ENCODE peak calls at places on chromosomes 11 and 22, in ten cellular contexts. G, N, I, H, R, K, C, S, L and A are unnamed samples.

GRCh38 chr11:4054643-4055042 is 40.0 kb upstream of the RRM1 start:
- DNase-seq in G (no peak), N (no peak), I (no peak), H (no peak), R (peak; percentile 40), K (no peak), C (no peak), S (no peak), L (no peak), A (no peak)

GRCh38 chr11:74257934-74258553 is 53.4 kb downstream of the P4HA3 start:
- DNase-seq in G (no peak), N (peak; percentile 26), I (no peak), H (peak; percentile 49), R (no peak), K (peak; percentile 89), C (no peak), S (peak; percentile 55), L (peak; percentile 58), A (no peak)

GRCh38 chr11:119093951-119094815 is 7.5 kb downstream of the DPAGT1 start:
- DNase-seq in G (no peak), N (peak; percentile 39), I (no peak), H (peak; percentile 18), R (peak; percentile 49), K (peak; percentile 48), C (peak; percentile 67), S (no peak), L (peak; percentile 49), A (no peak)

GRCh38 chr11:26762089-26762488 is 40.2 kb upstream of the SLC5A12 start:
- DNase-seq in G (no peak), N (no peak), I (no peak), H (no peak), R (no peak), K (no peak), C (no peak), S (no peak), L (no peak), A (no peak)

GRCh38 chr22:23180301-23180892 is at the start of gene BCR:
- DNase-seq in G (peak; percentile 95), N (peak; percentile 79), I (peak; percentile 10), H (peak; percentile 17), R (peak; percentile 74), K (peak; percentile 75), C (peak; percentile 79), S (peak; percentile 83), L (peak; percentile 82), A (peak; percentile 56)

GRCh38 chr11:59792507-59792906 is 18.1 kb downstream of the MRPL16 start:
- DNase-seq in G (no peak), N (no peak), I (no peak), H (no peak), R (no peak), K (no peak), C (no peak), S (no peak), L (no peak), A (no peak)

GRCh38 chr11:11969380-11970215 is 38.8 kb downstream of the DKK3 start:
- DNase-seq in G (no peak), N (no peak), I (no peak), H (no peak), R (no peak), K (no peak), C (no peak), S (peak; percentile 46), L (no peak), A (no peak)

GRCh38 chr11:91199866-91200265 is 977.0 kb upstream of the CHORDC1 start:
- DNase-seq in G (no peak), N (no peak), I (no peak), H (peak; percentile 75), R (no peak), K (peak; percentile 84), C (no peak), S (no peak), L (no peak), A (no peak)

GRCh38 chr11:11117730-11118129 is 235.3 kb downstream of the CSNK2A3 start:
- DNase-seq in G (no peak), N (no peak), I (no peak), H (no peak), R (no peak), K (no peak), C (no peak), S (no peak), L (no peak), A (no peak)

GRCh38 chr11:32081129-32081641 is 9.7 kb upstream of the RCN1 start:
- DNase-seq in G (no peak), N (no peak), I (no peak), H (peak; percentile 40), R (no peak), K (peak; percentile 41), C (peak; percentile 70), S (peak; percentile 18), L (no peak), A (no peak)

GRCh38 chr22:32123657-32124056 is 35.4 kb downstream of the C22orf42 start:
- DNase-seq in G (no peak), N (no peak), I (no peak), H (no peak), R (peak; percentile 49), K (no peak), C (no peak), S (no peak), L (no peak), A (no peak)
- TF ChIP-seq CTCF in G (no peak), N (no peak), I (no peak), H (peak; percentile 5), R (peak; percentile 39), K (peak; percentile 9), C (no peak), S (peak; percentile 28), L (no peak), A (no peak)

DNA sequence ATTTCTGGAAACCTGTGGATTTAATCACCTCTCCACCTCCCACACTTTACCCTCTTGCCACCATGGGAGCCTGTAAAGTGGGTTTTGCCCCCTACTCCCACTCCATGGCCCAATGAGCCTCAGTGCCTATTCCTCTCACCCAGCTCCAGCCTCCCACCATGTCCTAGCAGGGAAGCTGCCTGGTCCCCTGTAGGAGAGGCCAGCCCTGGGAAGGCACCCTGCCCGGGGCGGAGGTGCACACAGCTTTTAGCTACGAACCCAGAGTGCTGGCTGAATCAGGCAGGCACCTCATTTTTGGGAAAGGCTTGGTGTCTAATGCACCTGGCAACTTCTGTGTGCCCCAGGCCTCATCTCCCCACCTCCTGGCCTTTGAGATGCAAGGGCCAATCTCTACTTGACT is 35.8 kb upstream of the ALX4 start:
- DNase-seq in G (peak; percentile 25), N (no peak), I (no peak), H (no peak), R (no peak), K (no peak), C (no peak), S (no peak), L (no peak), A (no peak)
- TF ChIP-seq CTCF in G (no peak), N (no peak), I (no peak), H (no peak), R (no peak), K (no peak), C (no peak), S (no peak), L (no peak), A (no peak)

GRCh38 chr11:2825886-2826678 is 59.5 kb downstream of the CDKN1C start:
- DNase-seq in G (peak; percentile 88), N (peak; percentile 64), I (peak; percentile 92), H (peak; percentile 95), R (peak; percentile 51), K (peak; percentile 99), C (peak; percentile 92), S (peak; percentile 60), L (peak; percentile 73), A (no peak)

GRCh38 chr11:2827256-2827655 is 58.3 kb downstream of the CDKN1C start:
- DNase-seq in G (no peak), N (peak; percentile 20), I (no peak), H (peak; percentile 31), R (no peak), K (no peak), C (peak; percentile 49), S (peak; percentile 15), L (no peak), A (no peak)

GRCh38 chr11:2824851-2825250 is 60.7 kb downstream of the CDKN1C start:
- DNase-seq in G (no peak), N (no peak), I (no peak), H (no peak), R (no peak), K (no peak), C (no peak), S (peak; percentile 40), L (no peak), A (no peak)

GRCh38 chr11:2826679-2827056 is 58.9 kb downstream of the CDKN1C start:
- DNase-seq in G (no peak), N (no peak), I (no peak), H (no peak), R (no peak), K (no peak), C (no peak), S (peak; percentile 17), L (no peak), A (no peak)

DNA sequence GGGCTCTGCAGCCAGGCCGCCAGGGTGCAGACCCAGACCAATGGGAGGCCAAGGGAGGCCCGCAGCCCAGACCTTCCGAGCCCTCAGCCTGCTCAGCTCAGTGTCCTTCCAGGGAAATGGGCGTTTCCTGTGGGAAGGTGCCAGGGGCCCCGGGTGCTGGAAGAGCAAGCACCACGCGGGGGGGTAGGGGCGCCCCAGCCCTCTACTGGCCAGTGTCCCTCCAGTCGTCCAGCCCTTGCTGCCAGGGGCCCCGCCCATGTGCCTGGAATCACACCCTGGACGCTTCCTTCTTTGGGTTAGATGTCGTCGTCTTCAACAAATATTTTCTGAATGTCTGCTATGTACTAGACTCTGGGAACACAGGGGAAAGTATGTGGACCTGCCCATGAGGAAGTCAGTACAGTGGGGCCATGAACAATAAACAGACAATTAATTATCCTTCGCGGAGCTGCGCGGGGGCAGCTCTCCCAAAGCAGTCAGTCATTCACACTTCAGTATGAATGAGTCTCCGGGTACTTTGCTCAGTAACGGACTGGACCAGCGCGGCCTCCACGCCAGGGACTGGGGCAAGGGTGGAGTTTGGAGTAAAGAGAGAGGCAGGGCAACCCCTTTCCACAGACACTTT is 60.2 kb downstream of the CDKN1C start:
- DNase-seq in G (peak; percentile 89), N (peak; percentile 83), I (peak; percentile 48), H (no peak), R (no peak), K (peak; percentile 79), C (peak; percentile 47), S (peak; percentile 85), L (peak; percentile 81), A (no peak)
- TF ChIP-seq CTCF in G (peak; percentile 35), N (no peak), I (peak; percentile 31), H (no peak), R (no peak), K (no peak), C (no peak), S (peak; percentile 47), L (peak; percentile 38), A (no peak)

GRCh38 chr11:83088965-83089364 is 17.3 kb upstream of the RAB30 start:
- DNase-seq in G (no peak), N (no peak), I (no peak), H (no peak), R (peak; percentile 24), K (peak; percentile 29), C (peak; percentile 27), S (no peak), L (no peak), A (no peak)

GRCh38 chr11:83092488-83093384 is 21.0 kb upstream of the RAB30 start:
- DNase-seq in G (no peak), N (no peak), I (no peak), H (no peak), R (peak; percentile 95), K (peak; percentile 5), C (no peak), S (no peak), L (peak; percentile 83), A (no peak)

GRCh38 chr11:83097671-83098070 is 26.0 kb upstream of the RAB30 start:
- DNase-seq in G (no peak), N (no peak), I (no peak), H (no peak), R (no peak), K (peak; percentile 54), C (no peak), S (no peak), L (no peak), A (no peak)

GRCh38 chr11:83093634-83094033 is 21.9 kb upstream of the RAB30 start:
- DNase-seq in G (no peak), N (no peak), I (no peak), H (no peak), R (no peak), K (no peak), C (no peak), S (no peak), L (no peak), A (no peak)
- TF ChIP-seq CTCF in G (no peak), N (no peak), I (no peak), H (no peak), R (no peak), K (no peak), C (no peak), S (no peak), L (no peak), A (no peak)